ENCODE peak calls at places on chromosomes 7 and 10, in seven cellular contexts. A, W, N, E, Z, Q and S are unnamed samples.

GRCh38 chr10:72276421-72277339 is 3.0 kb downstream of the DDIT4 start:
- DNase-seq in A (peak; percentile 19), N (no peak), Q (no peak), Z (peak; percentile 73), W (no peak), E (no peak), S (no peak)

GRCh38 chr7:105046414-105046813 is 32.4 kb downstream of the KMT2E start:
- DNase-seq in W (peak; percentile 11), N (no peak), E (no peak), Q (no peak), Z (peak; percentile 75), A (no peak), S (no peak)

GRCh38 chr7:4665661-4666060 is 16.4 kb upstream of the FOXK1 start:
- DNase-seq in W (peak; percentile 82), E (no peak), A (no peak), N (no peak), Z (peak; percentile 99), Q (no peak), S (no peak)

GRCh38 chr7:126700807-126701604 is 551.7 kb downstream of the GRM8 start:
- DNase-seq in E (peak; percentile 76), N (no peak), Q (peak; percentile 60), A (no peak), Z (peak; percentile 78), W (peak; percentile 31), S (no peak)

GRCh38 chr10:123413353-123413752 is 252.8 kb upstream of the GPR26 start:
- DNase-seq in Q (no peak), E (no peak), N (no peak), A (no peak), Z (no peak), W (no peak), S (no peak)

GRCh38 chr10:125605167-125605566 is 77.8 kb downstream of the TEX36 start:
- DNase-seq in Z (peak; percentile 7), W (no peak), N (no peak), A (no peak), Q (no peak), E (no peak), S (no peak)

GRCh38 chr7:123360631-123361030 is 160.9 kb upstream of the SLC13A1 start:
- DNase-seq in Q (no peak), N (no peak), A (no peak), W (no peak), Z (no peak), E (no peak), S (no peak)

GRCh38 chr10:50506861-50507573 is 116.7 kb downstream of the SGMS1 start:
- DNase-seq in A (no peak), Q (no peak), E (no peak), W (no peak), Z (no peak), N (peak; percentile 14), S (peak; percentile 51)

GRCh38 chr7:132255084-132255483 is 321.2 kb downstream of the PLXNA4 start:
- DNase-seq in E (no peak), Q (no peak), W (no peak), A (no peak), Z (no peak), N (no peak), S (no peak)